ENCODE peak calls at places on chromosomes 6 and 20, in four cellular contexts. W is GM23338, N is SK-N-SH, G is AG09309. D is an unnamed sample.

GRCh38 chr6:8064638-8065518 is 689 bp upstream of the BLOC1S5 start:
- DNase-seq in W (peak; percentile 41), N (no peak), G (no peak), D (no peak)

GRCh38 chr6:159830481-159831372 is 30.7 kb downstream of the PNLDC1 start:
- DNase-seq in W (peak; percentile 32), N (no peak), G (no peak), D (no peak)

GRCh38 chr6:1856381-1856780 is 246.7 kb downstream of the FOXC1 start:
- DNase-seq in W (no peak), N (peak; percentile 48), G (peak; percentile 45), D (peak; percentile 67)

GRCh38 chr20:17150858-17151257 is 76.0 kb upstream of the PCSK2 start:
- DNase-seq in W (no peak), N (no peak), G (no peak), D (no peak)

GRCh38 chr6:67766061-67766460 is 869.0 kb upstream of the ADGRB3 start:
- DNase-seq in W (no peak), N (no peak), G (no peak), D (peak; percentile 73)

GRCh38 chr6:28802417-28803336 is 121.1 kb downstream of the TRIM27 start:
- DNase-seq in W (peak; percentile 68), N (no peak), G (no peak), D (no peak)

GRCh38 chr6:38172739-38173415 is 353.4 kb downstream of the ZFAND3 start:
- DNase-seq in W (no peak), N (no peak), G (no peak), D (no peak)

GRCh38 chr6:140731741-140732140 is 1357.3 kb upstream of the CITED2 start:
- DNase-seq in W (no peak), N (no peak), G (no peak), D (no peak)

GRCh38 chr20:47785321-47785899 is at the start of gene SULF2:
- DNase-seq in W (peak; percentile 61), N (peak; percentile 77), G (no peak), D (peak; percentile 32)

GRCh38 chr6:159487636-159488035 is 205.4 kb downstream of the SOD2 start:
- DNase-seq in W (no peak), N (no peak), G (no peak), D (peak; percentile 27)

GRCh38 chr6:13116155-13116554 is 212.2 kb downstream of the TBC1D7 start:
- DNase-seq in W (no peak), N (no peak), G (no peak), D (no peak)

GRCh38 chr20:3759884-3760283 is 7.7 kb downstream of the ADISSP start:
- DNase-seq in W (no peak), N (no peak), G (no peak), D (no peak)

GRCh38 chr6:167323111-167323510 is 1.8 kb upstream of the TTLL2 start:
- DNase-seq in W (no peak), N (no peak), G (no peak), D (no peak)

GRCh38 chr20:36441416-36441815 is 99.9 kb upstream of the MYL9 start:
- DNase-seq in W (no peak), N (no peak), G (no peak), D (no peak)

GRCh38 chr6:25193147-25193864 is 85.9 kb upstream of the CARMIL1 start:
- DNase-seq in W (no peak), N (no peak), G (peak; percentile 91), D (peak; percentile 97)

GRCh38 chr6:2852514-2852855 is 10.8 kb upstream of the SERPINB1 start:
- DNase-seq in W (no peak), N (no peak), G (no peak), D (no peak)

GRCh38 chr6:137661601-137662000 is 167.4 kb upstream of the OLIG3 start:
- DNase-seq in W (peak; percentile 77), N (no peak), G (no peak), D (peak; percentile 56)

GRCh38 chr6:139369568-139370046 is 4.8 kb downstream of the CITED2 start:
- DNase-seq in W (peak; percentile 74), N (peak; percentile 54), G (peak; percentile 85), D (peak; percentile 80)

GRCh38 chr6:28207244-28208179 is 17.6 kb upstream of the ZSCAN9 start:
- DNase-seq in W (peak; percentile 85), N (peak; percentile 42), G (no peak), D (peak; percentile 29)

GRCh38 chr6:22157233-22157632 is 139.6 kb downstream of the PRL start:
- DNase-seq in W (no peak), N (no peak), G (no peak), D (no peak)

GRCh38 chr6:169861431-169862045 is 110.1 kb downstream of the ERMARD start:
- DNase-seq in W (no peak), N (peak; percentile 39), G (no peak), D (no peak)

GRCh38 chr6:170147832-170148708 is 142.8 kb downstream of the DLL1 start:
- DNase-seq in W (peak; percentile 46), N (no peak), G (no peak), D (no peak)

GRCh38 chr6:151690303-151690702 is 117.2 kb upstream of the ESR1 start:
- DNase-seq in W (no peak), N (no peak), G (no peak), D (peak; percentile 12)

GRCh38 chr20:43963872-43964791 is 49.5 kb downstream of the TOX2 start:
- DNase-seq in W (no peak), N (no peak), G (no peak), D (peak; percentile 82)

GRCh38 chr6:87682310-87682709 is 19.7 kb downstream of the AKIRIN2 start:
- DNase-seq in W (no peak), N (peak; percentile 10), G (no peak), D (no peak)

GRCh38 chr6:83310046-83310445 is 116.9 kb downstream of the RWDD2A start:
- DNase-seq in W (no peak), N (no peak), G (no peak), D (no peak)

GRCh38 chr6:148513145-148514071 is 170.8 kb downstream of the SASH1 start:
- DNase-seq in W (peak; percentile 36), N (no peak), G (no peak), D (peak; percentile 60)

GRCh38 chr20:38186788-38187221 is 21.7 kb upstream of the TGM2 start:
- DNase-seq in W (no peak), N (no peak), G (no peak), D (peak; percentile 46)

GRCh38 chr6:80528115-80528514 is 421.6 kb downstream of the BCKDHB start:
- DNase-seq in W (no peak), N (no peak), G (no peak), D (peak; percentile 40)

GRCh38 chr6:141562181-141562800 is 570.4 kb upstream of the GJE1 start:
- DNase-seq in W (peak; percentile 70), N (peak; percentile 2), G (no peak), D (no peak)

GRCh38 chr6:136401749-136402148 is 112.1 kb upstream of the BCLAF1 start:
- DNase-seq in W (no peak), N (no peak), G (peak; percentile 7), D (no peak)

GRCh38 chr6:111653961-111654360 is 48.3 kb upstream of the TRAF3IP2 start:
- DNase-seq in W (no peak), N (no peak), G (no peak), D (no peak)

GRCh38 chr6:15905488-15906392 is 223.1 kb upstream of the MYLIP start:
- DNase-seq in W (no peak), N (no peak), G (no peak), D (peak; percentile 46)

GRCh38 chr20:46771195-46771588 is 61.7 kb downstream of the SLC2A10 start:
- DNase-seq in W (no peak), N (no peak), G (no peak), D (no peak)

GRCh38 chr6:11317885-11318771 is 85.7 kb upstream of the NEDD9 start:
- DNase-seq in W (peak; percentile 19), N (no peak), G (peak; percentile 89), D (peak; percentile 99)

GRCh38 chr6:156662025-156662445 is 115.1 kb upstream of the ARID1B start:
- DNase-seq in W (peak; percentile 82), N (no peak), G (peak; percentile 64), D (no peak)
- H3K4me3 ChIP-seq in W (no peak overlapping the region), N (no peak overlapping the region), G (no peak overlapping the region), D (no peak overlapping the region)

DNA sequence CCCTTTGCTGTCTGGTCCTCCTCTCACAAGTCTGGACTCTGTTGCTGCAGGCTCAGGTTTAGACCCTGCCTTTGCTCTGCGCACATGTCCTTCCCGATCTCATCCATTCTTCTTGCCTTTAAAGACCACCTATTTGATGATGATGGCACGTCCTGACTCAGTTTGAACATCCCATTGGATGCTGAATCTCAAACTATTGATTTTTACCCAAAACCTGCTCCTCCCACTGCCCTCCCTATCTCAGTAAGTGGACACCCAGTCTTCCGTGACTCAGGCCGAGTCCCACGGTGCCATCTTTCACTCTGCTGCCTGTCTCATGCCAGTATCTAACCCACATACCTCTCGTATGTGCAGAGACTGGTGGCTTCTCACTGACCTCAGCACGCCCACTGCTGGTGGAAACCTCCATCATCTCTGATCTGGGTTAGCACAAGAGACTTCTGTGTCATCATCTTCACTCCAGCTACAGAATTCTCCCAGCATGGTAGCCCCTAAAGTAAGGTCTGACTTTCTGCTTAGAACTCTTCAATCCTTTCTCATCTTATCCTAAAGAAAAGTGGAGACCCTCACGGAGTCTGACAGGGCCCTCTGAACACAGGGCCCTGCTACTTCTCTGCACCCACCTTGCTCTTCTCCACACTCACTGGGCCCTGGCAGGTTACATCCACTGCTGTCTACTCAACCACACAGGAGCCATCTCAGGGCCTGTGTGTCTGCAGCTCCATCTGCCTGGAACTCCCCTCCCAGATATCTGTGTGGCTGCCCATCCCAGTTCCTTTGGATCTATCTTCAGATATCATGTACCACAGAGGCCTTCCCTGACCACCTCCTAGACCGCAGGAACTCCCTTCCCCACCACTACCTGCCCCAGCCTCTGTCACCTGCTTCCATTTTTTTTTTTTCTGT is 387.1 kb upstream of the AGPAT4 start:
- DNase-seq in W (no peak), N (no peak), G (no peak), D (no peak)
- TF ChIP-seq CTCF in W (no peak), N (peak; percentile 23), G (peak; percentile 35), D (no peak)

GRCh38 chr20:63533388-63533787 is 3.8 kb downstream of the PTK6 start:
- DNase-seq in W (no peak), N (no peak), G (no peak), D (no peak)

GRCh38 chr20:63533871-63534393 is 3.2 kb downstream of the PTK6 start:
- DNase-seq in W (no peak), N (peak; percentile 23), G (no peak), D (no peak)

GRCh38 chr20:63534831-63535651 is 2.1 kb downstream of the PTK6 start:
- DNase-seq in W (no peak), N (no peak), G (no peak), D (no peak)

GRCh38 chr20:63532449-63532971 is 4.7 kb downstream of the PTK6 start:
- DNase-seq in W (no peak), N (peak; percentile 25), G (no peak), D (no peak)

GRCh38 chr20:63534427-63534830 is 2.7 kb downstream of the PTK6 start:
- DNase-seq in W (no peak), N (peak; percentile 45), G (no peak), D (no peak)
- H3K4me3 ChIP-seq in W (no peak overlapping the region), N (no peak overlapping the region), G (no peak overlapping the region), D (no peak overlapping the region)

GRCh38 chr20:57306747-57307146 is 22.9 kb upstream of the SPO11 start:
- DNase-seq in W (no peak), N (no peak), G (no peak), D (no peak)

GRCh38 chr20:57298457-57298856 is 31.1 kb upstream of the SPO11 start:
- DNase-seq in W (no peak), N (no peak), G (no peak), D (no peak)

DNA sequence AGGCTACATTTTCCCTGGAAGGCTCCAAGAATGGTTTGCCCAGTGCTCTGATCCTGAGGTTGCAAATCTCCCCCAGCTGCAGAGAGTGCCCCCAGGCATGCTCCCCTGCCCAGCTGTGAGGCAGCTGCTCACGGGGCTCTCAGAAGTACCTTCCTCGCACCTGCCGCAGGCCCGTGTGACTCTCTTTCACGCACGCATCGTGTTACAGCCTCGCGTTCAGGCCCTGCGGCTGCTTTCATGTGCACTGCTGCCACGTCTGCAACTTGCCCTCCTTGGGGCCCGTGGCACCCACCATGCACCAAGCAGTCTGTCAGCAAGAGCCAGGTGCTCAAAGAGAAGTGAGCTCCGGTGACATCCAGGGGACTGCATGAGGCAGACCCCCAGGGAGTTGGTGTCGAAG is 28.6 kb upstream of the SPO11 start:
- DNase-seq in W (no peak), N (no peak), G (no peak), D (no peak)
- TF ChIP-seq CTCF in W (no peak), N (no peak), G (no peak), D (no peak)